ENCODE peak calls at places on chromosomes 16 and 17, in nine cellular contexts. L is H1, J is uterus, D is A549, T is tibial nerve, Y is body of pancreas, N is stomach, R is IMR-90, Z is sigmoid colon. X is an unnamed sample. For H3K4me1, the result is how much of the 10 kb centered on the place peaks cover.

GRCh38 chr16:17944345-17944744 is 392.2 kb downstream of the NPIPA8 start:
- DNase-seq in T (no peak), N (no peak), Z (no peak), J (no peak), Y (no peak), D (no peak), L (no peak), R (no peak), X (no peak)

GRCh38 chr17:58153046-58153445 is 4.9 kb downstream of the OR4D1 start:
- DNase-seq in Z (no peak), D (no peak), N (no peak), T (no peak), L (no peak), J (no peak), Y (no peak), R (no peak), X (peak)

GRCh38 chr17:29357232-29357631 is 32.9 kb upstream of the TAOK1 start:
- DNase-seq in J (no peak), Y (no peak), Z (no peak), L (no peak), R (no peak), T (no peak), D (no peak), N (no peak), X (no peak)

GRCh38 chr16:85475233-85475632 is 137.9 kb upstream of the GSE1 start:
- DNase-seq in Y (no peak), R (no peak), T (no peak), L (no peak), Z (no peak), J (no peak), D (no peak), N (no peak), X (peak)

GRCh38 chr16:21060027-21060510 is 90.6 kb downstream of the DNAH3 start:
- DNase-seq in R (no peak), Y (no peak), Z (peak), J (no peak), L (no peak), D (no peak), T (no peak), N (peak), X (no peak)

GRCh38 chr17:27529230-27529796 is 73.1 kb downstream of the KSR1 start:
- DNase-seq in R (peak), J (no peak), T (no peak), D (no peak), N (no peak), L (no peak), Z (peak), Y (peak), X (no peak)

GRCh38 chr17:19724501-19725420 is 8.4 kb upstream of the SLC47A2 start:
- DNase-seq in Z (peak), R (no peak), T (peak), Y (peak), L (no peak), D (no peak), N (peak), J (peak), X (peak)

GRCh38 chr17:15493031-15493750 is 25.8 kb upstream of the CDRT4 start:
- DNase-seq in L (no peak), Y (no peak), D (no peak), N (no peak), Z (no peak), T (no peak), R (no peak), J (no peak), X (no peak)

GRCh38 chr17:16122697-16123434 is 92.5 kb downstream of the NCOR1 start:
- DNase-seq in Z (no peak), N (no peak), Y (no peak), D (no peak), J (no peak), R (peak), T (no peak), L (no peak), X (no peak)

GRCh38 chr17:37292429-37293139 is 83.2 kb upstream of the C17orf78 start:
- DNase-seq in Z (no peak), L (no peak), N (no peak), T (no peak), D (no peak), R (no peak), Y (peak), J (no peak), X (peak)

GRCh38 chr17:2101448-2102257 is 46.8 kb downstream of the HIC1 start:
- DNase-seq in N (peak), L (no peak), T (no peak), R (no peak), J (peak), Z (no peak), Y (peak), D (no peak), X (peak)

GRCh38 chr16:68538880-68539701 is at the start of gene ZFP90:
- DNase-seq in N (peak), T (peak), J (peak), R (peak), Z (peak), Y (peak), D (peak), L (peak), X (peak)

GRCh38 chr17:9648521-9649110 is 3.3 kb downstream of the USP43 start:
- DNase-seq in Z (no peak), D (peak), R (no peak), L (no peak), J (no peak), Y (no peak), N (no peak), T (no peak), X (no peak)

GRCh38 chr17:46044286-46044928 is 45.4 kb downstream of the STH start:
- DNase-seq in Y (peak), T (peak), L (peak), J (peak), N (peak), Z (peak), D (peak), R (peak), X (peak)

GRCh38 chr17:21530841-21531240 is 154.7 kb downstream of the KCNJ12 start:
- DNase-seq in J (no peak), Y (no peak), D (no peak), T (no peak), R (no peak), N (no peak), Z (no peak), L (no peak), X (no peak)

GRCh38 chr16:85169333-85170065 is 57.2 kb upstream of the CIBAR2 start:
- DNase-seq in Z (no peak), J (no peak), L (no peak), D (no peak), R (no peak), N (no peak), T (no peak), Y (no peak), X (no peak)

GRCh38 chr17:50058296-50058945 is 2.5 kb downstream of the ITGA3 start:
- DNase-seq in D (no peak), N (no peak), Z (no peak), R (no peak), T (no peak), Y (no peak), J (no peak), L (no peak), X (no peak)

GRCh38 chr17:725084-725483 is 7.3 kb upstream of the TLCD3A start:
- DNase-seq in N (no peak), L (no peak), Z (no peak), T (no peak), D (no peak), Y (no peak), J (no peak), R (no peak), X (no peak)

GRCh38 chr17:62750502-62751349 is 57.4 kb downstream of the MARCHF10 start:
- DNase-seq in L (peak), J (peak), N (no peak), Y (no peak), R (peak), D (no peak), T (no peak), Z (no peak), X (no peak)

GRCh38 chr17:35973333-35974260 is 7.7 kb downstream of the CCL16 start:
- DNase-seq in R (peak), D (no peak), Z (no peak), L (no peak), Y (peak), T (no peak), N (no peak), J (no peak), X (peak)

GRCh38 chr17:50767030-50767429 is 288 bp downstream of the ANKRD40CL start:
- DNase-seq in T (no peak), Z (no peak), R (no peak), L (no peak), N (no peak), D (no peak), J (no peak), Y (no peak), X (no peak)

GRCh38 chr16:8946544-8946943 is 17.2 kb downstream of the USP7 start:
- DNase-seq in Y (no peak), N (no peak), J (no peak), T (no peak), R (no peak), Z (no peak), L (no peak), D (no peak), X (no peak)

GRCh38 chr17:4946312-4946976 is 1.9 kb downstream of the PFN1 start:
- DNase-seq in T (no peak), L (no peak), R (no peak), N (no peak), Y (no peak), Z (no peak), J (peak), D (no peak), X (no peak)
- TF ChIP-seq POLR2A in T (no peak), L (no peak), R (no peak), N (no peak), Y (no peak), Z (no peak), J (no peak), D (no peak), X (no peak)

DNA sequence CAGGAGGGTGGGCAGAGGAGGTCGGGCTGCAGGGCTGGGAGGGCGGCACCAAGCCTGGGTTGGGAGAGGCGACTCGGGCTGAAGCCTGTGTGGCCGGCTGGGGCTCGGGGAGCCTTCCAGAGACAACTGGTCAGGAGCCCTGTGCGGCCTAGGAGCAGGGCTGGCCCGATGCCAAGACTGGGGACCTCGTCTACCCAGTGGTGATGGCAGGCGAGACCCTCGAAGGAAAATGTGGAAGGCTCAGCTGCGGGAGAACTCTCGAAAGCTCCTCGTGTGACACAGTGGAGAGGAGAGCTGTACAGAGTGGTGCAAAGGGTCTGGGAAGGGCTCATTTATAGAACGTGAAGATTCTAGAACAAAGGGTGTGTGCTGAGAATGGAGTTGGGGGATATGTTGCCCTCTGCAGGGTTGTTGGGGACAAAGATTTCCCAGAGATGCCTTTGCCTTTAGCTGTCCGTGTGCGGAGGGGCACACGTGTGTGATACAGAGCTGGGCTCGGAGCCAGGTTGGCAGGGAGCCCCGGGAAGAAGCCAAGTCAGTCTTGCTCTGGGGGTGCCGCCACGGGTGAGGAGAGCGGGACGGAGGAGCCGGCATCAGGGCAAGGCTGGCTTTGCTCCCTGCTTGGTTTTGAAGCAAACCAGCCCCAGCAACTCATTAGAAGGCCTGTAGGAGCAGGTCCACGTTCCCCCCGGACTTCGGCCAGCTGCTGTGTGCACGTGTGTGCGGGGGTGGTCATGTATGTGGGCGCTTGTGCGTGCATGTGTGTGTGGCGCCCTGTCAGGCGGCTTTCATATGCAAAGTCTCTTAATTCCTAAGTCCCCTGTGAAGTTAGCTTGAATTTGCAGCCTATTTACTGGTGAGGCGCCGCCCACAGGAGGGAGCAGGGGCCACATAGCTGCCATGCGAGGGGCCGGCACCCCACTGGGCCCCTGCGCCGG is 132.4 kb upstream of the CHMP6 start:
- DNase-seq in T (peak), R (peak), Y (peak), J (peak), D (no peak), Z (peak), N (peak), L (peak), X (peak)
- TF ChIP-seq CTCF in T (peak), R (peak), Y (no peak), J (no peak), D (peak), Z (no peak), N (no peak), L (no peak), X (peak)

GRCh38 chr16:23807028-23807427 is 28.8 kb upstream of the PRKCB start:
- DNase-seq in R (no peak), D (no peak), Z (no peak), T (no peak), J (no peak), Y (no peak), L (no peak), N (no peak), X (peak)

GRCh38 chr16:23801387-23801786 is 34.4 kb upstream of the PRKCB start:
- DNase-seq in R (peak), D (peak), Y (peak), Z (peak), T (peak), N (peak), L (peak), J (peak), X (peak)

DNA sequence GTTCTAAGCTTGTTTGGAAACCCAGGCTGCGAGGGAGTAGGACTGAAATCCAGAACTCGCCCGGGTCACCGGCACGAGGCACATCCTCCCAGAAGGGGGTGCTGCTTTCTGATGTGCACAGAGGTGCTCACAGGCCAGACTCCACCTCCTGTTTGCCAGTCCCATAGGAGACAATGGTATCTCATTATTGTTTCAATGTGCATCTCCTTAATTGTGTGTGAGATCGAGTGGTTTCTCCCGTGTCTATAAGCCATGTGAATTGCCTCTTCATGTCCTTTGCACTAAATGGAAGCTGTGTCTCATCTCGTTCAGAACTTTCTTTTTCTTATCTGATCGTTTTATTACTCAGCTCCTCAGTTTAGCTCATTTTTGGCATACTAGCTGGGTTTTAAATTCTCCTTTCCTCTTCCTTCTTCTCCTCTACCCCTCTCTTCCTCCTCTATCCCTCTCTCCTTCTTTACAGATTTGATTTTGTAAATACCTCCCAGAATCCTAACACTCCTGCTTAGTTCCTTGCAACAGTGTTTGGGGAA is 32.1 kb upstream of the PRKCB start:
- DNase-seq in J (peak), T (peak), N (peak), R (peak), D (peak), Y (no peak), Z (peak), L (peak), X (peak)
- H3K4me1 ChIP-seq in J (under half), T (under half), N (under half), R (under half), D (under half), Y (under half), Z (under half), L (under half), X (under half)

GRCh38 chr16:90077757-90078593 is 844 bp upstream of the PRDM7 start:
- DNase-seq in Y (peak), D (peak), L (no peak), J (no peak), N (no peak), R (peak), Z (no peak), T (no peak), X (peak)

GRCh38 chr16:90072442-90073105 is 4.6 kb downstream of the PRDM7 start:
- DNase-seq in D (no peak), T (no peak), J (no peak), L (no peak), Z (no peak), R (peak), N (no peak), Y (no peak), X (no peak)

GRCh38 chr16:90081606-90081970 is 4.5 kb upstream of the PRDM7 start:
- DNase-seq in Y (no peak), N (no peak), R (no peak), L (no peak), Z (no peak), J (no peak), T (no peak), D (no peak), X (no peak)

GRCh38 chr16:90078594-90078895 is 1.4 kb upstream of the PRDM7 start:
- DNase-seq in L (no peak), R (no peak), Z (no peak), T (no peak), N (no peak), D (no peak), Y (no peak), J (no peak), X (no peak)

DNA sequence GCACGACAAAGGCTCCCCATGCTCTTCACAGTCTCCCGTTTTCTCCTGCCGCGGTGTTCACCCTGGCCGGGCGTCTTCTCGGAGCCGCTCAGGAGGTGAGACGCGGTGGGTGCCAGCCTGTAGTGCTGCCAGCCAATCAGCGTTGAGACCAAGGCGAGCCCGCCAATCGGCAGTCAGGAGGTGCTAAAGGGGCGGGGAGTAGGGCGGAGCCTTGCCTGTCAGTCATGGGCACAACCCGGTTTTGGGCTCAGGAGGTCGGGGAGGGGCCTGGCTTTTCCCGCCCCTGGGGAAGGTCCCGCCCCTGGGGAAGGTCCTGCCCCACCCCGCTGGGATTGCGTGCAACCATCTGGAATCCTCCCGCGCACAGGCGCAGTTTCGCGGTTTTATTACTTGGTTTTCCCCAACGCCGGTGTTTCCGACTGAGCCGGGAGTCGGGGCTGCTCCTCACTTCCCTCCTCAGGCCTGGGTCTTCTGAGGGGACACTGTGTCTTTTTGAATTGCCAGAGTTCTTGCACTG is at the start of gene PRDM7:
- DNase-seq in L (peak), D (peak), R (peak), Z (peak), N (peak), T (peak), Y (peak), J (peak), X (peak)
- TF ChIP-seq POLR2A in L (peak), D (peak), R (no peak), Z (no peak), N (no peak), T (no peak), Y (peak), J (peak), X (no peak)

DNA sequence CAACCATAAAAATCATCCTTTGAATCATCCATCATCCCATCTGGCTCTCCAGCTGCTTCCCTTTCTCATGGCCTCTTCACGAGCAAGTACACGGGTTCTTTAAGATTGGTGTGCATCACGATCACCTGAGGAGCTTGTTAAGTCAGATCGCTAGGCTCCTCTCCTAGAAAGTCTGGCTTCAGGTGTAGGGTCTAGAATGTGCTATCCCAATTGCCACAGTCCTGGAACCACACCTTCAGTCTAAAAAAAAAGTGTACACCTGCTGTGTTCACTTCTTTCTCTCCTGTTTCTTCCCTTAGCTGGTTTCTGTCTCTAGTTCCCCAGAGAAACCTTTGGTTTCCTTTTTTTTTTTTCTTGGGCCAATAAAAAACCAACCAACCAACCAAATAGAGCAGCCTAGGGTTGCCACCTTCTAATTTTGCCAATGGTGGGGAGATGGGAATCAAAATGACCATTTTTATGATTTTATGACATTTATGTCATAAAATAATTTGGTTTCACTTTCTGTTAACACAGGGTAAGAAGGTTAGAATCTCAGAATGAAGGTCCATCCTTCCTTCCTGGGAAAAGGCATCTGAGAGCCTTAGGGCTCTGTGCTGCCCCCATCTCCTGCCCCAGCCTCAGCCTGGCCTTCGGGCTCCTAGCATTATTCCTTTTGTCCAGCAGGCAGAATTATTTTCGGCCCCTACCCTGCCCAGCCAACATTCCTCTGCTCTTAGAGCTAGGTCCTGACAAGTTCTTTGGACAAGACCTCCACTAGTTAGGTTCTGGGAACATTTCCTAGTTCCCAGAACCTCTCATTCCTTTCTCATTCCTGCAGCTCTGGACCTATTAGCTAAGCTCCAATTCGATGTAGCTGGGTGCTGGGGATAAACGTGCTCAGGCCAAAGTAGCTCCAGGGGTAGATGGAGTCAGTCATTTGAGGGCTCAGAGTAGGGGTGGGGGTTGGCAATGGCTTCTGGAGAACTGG is 1.9 kb upstream of the GGT6 start:
- DNase-seq in N (no peak), Z (no peak), Y (no peak), L (no peak), D (no peak), R (no peak), J (no peak), T (no peak), X (no peak)
- TF ChIP-seq CTCF in N (no peak), Z (no peak), Y (no peak), L (no peak), D (no peak), R (no peak), J (no peak), T (no peak), X (no peak)

GRCh38 chr16:54048994-54049929 is 237.3 kb downstream of the IRX3 start:
- DNase-seq in J (no peak), R (no peak), D (no peak), L (peak), Y (no peak), Z (no peak), N (no peak), T (no peak), X (no peak)

GRCh38 chr16:54054237-54054780 is 232.3 kb downstream of the IRX3 start:
- DNase-seq in J (no peak), L (no peak), T (no peak), Y (no peak), R (no peak), D (no peak), N (no peak), Z (no peak), X (no peak)

GRCh38 chr16:54052271-54052670 is 234.3 kb downstream of the IRX3 start:
- DNase-seq in R (no peak), D (no peak), N (no peak), Z (no peak), J (no peak), T (no peak), L (no peak), Y (no peak), X (no peak)

GRCh38 chr16:54050281-54051210 is 236.0 kb downstream of the IRX3 start:
- DNase-seq in L (no peak), T (no peak), Z (no peak), D (no peak), R (no peak), N (no peak), Y (no peak), J (no peak), X (no peak)

GRCh38 chr16:54051821-54052220 is 234.8 kb downstream of the IRX3 start:
- DNase-seq in J (no peak), R (no peak), D (no peak), T (no peak), Y (no peak), L (no peak), Z (no peak), N (no peak), X (no peak)
- H3K4me1 ChIP-seq in J (under half), R (under half), D (under half), T (under half), Y (under half), L (under half), Z (under half), N (under half), X (under half)

GRCh38 chr17:78383725-78384471 is 5.4 kb downstream of the PGS1 start:
- DNase-seq in Y (peak), D (no peak), R (peak), L (no peak), T (peak), N (peak), Z (peak), J (peak), X (peak)
- TF ChIP-seq POLR2A in Y (no peak), D (no peak), R (no peak), L (no peak), T (no peak), N (no peak), Z (no peak), J (peak), X (no peak)

X was measured in adrenal gland.